ENCODE peak calls at places on chromosomes 16 and 17, in five cellular contexts. O is astrocyte of the spinal cord, L is A549, T is left ventricle myocardium inferior, D is LNCaP clone FGC. W is an unnamed sample.

GRCh38 chr16:71807905-71808592 is 585 bp downstream of the AP1G1 start:
- DNase-seq in O (peak), D (no peak), L (peak), T (peak), W (peak)

GRCh38 chr16:17420821-17421220 is 49.9 kb downstream of the XYLT1 start:
- DNase-seq in D (no peak), L (no peak), O (peak), T (no peak), W (no peak)

GRCh38 chr17:82666931-82667667 is 18.9 kb upstream of the WDR45B start:
- DNase-seq in O (no peak), D (no peak), L (no peak), T (no peak), W (no peak)

GRCh38 chr16:30065943-30066881 is 652 bp downstream of the ALDOA start:
- DNase-seq in D (no peak), T (no peak), L (no peak), O (no peak), W (peak)

GRCh38 chr16:54772400-54772799 is 158.3 kb upstream of the IRX5 start:
- DNase-seq in O (no peak), D (no peak), T (no peak), L (no peak), W (no peak)

GRCh38 chr17:46726106-46726670 is 92.3 kb downstream of the WNT3 start:
- DNase-seq in D (no peak), L (no peak), O (no peak), T (no peak), W (peak)

GRCh38 chr16:80824623-80825364 is 20.4 kb upstream of the CDYL2 start:
- DNase-seq in O (peak), T (no peak), L (peak), D (peak), W (peak)

GRCh38 chr17:76707985-76708807 is 2.6 kb downstream of the MXRA7 start:
- DNase-seq in O (peak), L (no peak), T (peak), D (no peak), W (peak)

GRCh38 chr17:39306028-39306427 is 80.3 kb upstream of the STAC2 start:
- DNase-seq in L (no peak), T (no peak), O (no peak), D (no peak), W (no peak)

GRCh38 chr17:19520641-19521040 is 13.0 kb upstream of the SLC47A1 start:
- DNase-seq in O (no peak), D (no peak), T (no peak), L (no peak), W (no peak)

GRCh38 chr16:74448990-74449389 is 27.7 kb upstream of the CLEC18B start:
- DNase-seq in L (peak), D (no peak), T (peak), O (peak), W (peak)

GRCh38 chr17:59167571-59168001 is 12.0 kb downstream of the PRR11 start:
- DNase-seq in D (no peak), O (peak), L (no peak), T (no peak), W (peak)

GRCh38 chr16:47523342-47524006 is 62.3 kb downstream of the PHKB start:
- DNase-seq in T (no peak), D (no peak), O (no peak), L (no peak), W (no peak)

GRCh38 chr17:10614536-10615155 is 42.5 kb downstream of the MYH3 start:
- DNase-seq in O (peak), T (no peak), D (no peak), L (peak), W (peak)

GRCh38 chr17:73899839-73900238 is 255.6 kb upstream of the SDK2 start:
- DNase-seq in D (no peak), L (no peak), T (no peak), O (no peak), W (no peak)

GRCh38 chr16:29745126-29745852 is 501 bp downstream of the C16orf54 start:
- DNase-seq in O (no peak), D (no peak), T (peak), L (no peak), W (no peak)

GRCh38 chr17:5019475-5019956 is 15.7 kb downstream of the SLC52A1 start:
- DNase-seq in T (no peak), L (peak), D (no peak), O (no peak), W (peak)

GRCh38 chr17:14125518-14126125 is 56.3 kb downstream of the COX10 start:
- DNase-seq in L (no peak), D (no peak), T (no peak), O (peak), W (no peak)
- TF ChIP-seq CTCF in L (no peak), D (no peak), T (no peak), O (no peak), W (no peak)

DNA sequence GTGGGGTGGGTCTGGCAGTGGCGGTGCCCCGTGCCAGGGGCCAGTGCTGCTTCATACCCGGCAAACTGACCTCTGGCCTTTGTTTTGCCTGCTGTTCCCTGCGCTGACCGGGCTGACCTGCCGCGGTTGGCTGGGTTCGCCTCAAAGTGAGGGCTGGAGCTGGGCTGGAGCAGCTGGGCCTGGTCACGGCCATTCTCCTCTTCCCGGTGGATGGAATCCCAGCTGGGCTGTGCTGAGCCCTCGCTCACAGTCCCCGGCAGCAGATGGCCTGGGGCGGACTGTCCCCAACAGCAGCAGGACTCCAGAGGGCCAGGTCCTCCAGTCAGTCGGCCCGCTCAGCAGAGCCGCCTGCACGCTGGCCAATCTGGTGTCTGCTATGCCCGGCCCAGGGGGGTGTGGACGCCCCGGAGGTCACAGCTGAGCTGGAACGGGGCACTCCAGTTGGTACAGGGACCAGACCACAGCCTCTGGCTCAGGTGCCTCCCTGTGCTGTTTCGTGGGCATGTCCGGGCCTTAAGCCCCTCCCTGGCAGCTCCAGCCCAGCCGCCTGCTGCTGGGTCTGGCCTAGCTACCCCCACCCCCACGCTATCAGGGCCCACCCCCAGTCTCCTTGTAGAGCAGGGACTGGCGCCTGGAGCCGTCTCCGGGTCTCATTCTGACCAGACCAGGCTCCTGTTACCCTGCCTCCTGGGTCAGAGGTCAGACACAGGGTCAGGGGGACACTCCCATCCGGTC is 1.3 kb upstream of the WFIKKN1 start:
- DNase-seq in O (no peak), D (no peak), T (no peak), L (no peak), W (no peak)
- H3K4me3 ChIP-seq in O (no peak), D (no peak), T (no peak), L (no peak), W (no peak)

GRCh38 chr17:17711708-17712141 is 30.5 kb downstream of the RAI1 start:
- DNase-seq in O (no peak), D (no peak), L (no peak), T (no peak), W (no peak)
- TF ChIP-seq CTCF in O (no peak), D (no peak), L (no peak), T (no peak), W (no peak)

DNA sequence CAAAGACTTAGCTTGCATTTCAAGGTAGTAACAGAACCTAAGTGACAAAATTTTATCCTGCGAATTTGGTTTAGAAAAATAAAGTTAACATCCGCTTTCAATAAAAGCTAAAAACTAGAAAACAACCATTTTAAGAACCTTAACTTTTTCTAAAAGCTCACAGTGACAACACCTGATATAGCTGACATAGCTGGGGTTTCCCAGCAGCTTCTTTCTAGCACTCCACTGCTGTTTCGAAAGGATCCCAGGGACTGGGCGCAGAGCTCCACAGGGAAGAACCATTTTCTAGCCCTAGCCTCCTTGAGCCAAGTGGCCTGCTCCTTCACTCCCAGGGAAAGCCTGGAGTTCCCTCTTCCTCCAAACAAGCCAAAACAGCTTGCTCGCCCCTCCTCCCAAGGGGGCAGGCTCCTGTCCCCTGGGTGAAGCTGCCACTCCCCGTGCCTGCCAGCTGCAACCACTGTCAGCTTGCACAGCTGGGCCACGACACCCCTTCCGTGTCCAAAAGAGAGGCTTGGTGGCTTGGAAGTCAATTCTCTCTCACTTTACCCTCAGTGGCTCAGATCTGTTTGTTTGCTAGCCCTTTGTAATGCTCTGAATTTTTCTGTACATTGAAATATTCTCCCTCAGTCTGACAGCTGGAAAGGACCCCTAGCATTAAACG is 59.8 kb downstream of the CYTH1 start:
- DNase-seq in T (peak), L (no peak), O (no peak), D (no peak), W (no peak)
- H3K4me3 ChIP-seq in T (peak), L (no peak), O (no peak), D (no peak), W (no peak)

GRCh38 chr17:16019347-16019746 is 19.7 kb downstream of the TTC19 start:
- DNase-seq in O (no peak), D (no peak), L (no peak), T (no peak), W (no peak)

DNA sequence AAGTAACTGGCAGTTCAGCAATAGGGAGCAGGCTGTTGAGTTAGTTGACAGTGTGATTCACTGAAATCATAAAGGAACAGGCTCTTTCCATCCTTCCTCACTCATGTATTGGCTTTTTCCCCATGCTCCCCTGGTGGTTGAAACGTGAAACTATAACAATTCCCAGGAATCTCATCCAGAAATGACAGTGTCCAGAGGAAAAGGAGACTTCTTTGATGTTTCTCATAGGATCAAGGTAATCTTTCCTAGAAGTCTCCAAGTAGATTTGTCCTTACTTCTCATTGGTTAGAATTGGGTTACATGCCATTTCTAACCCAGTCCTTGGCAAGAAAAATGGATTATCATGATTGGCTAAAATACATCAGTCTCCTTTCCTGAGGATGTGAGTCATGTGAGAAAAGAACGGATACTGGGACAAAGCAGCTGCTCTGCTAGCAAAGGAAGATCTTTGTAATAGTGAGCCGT is 14.4 kb downstream of the TTC19 start:
- DNase-seq in L (peak), O (peak), D (no peak), T (no peak), W (peak)
- TF ChIP-seq CTCF in L (peak), O (peak), D (peak), T (peak), W (peak)

DNA sequence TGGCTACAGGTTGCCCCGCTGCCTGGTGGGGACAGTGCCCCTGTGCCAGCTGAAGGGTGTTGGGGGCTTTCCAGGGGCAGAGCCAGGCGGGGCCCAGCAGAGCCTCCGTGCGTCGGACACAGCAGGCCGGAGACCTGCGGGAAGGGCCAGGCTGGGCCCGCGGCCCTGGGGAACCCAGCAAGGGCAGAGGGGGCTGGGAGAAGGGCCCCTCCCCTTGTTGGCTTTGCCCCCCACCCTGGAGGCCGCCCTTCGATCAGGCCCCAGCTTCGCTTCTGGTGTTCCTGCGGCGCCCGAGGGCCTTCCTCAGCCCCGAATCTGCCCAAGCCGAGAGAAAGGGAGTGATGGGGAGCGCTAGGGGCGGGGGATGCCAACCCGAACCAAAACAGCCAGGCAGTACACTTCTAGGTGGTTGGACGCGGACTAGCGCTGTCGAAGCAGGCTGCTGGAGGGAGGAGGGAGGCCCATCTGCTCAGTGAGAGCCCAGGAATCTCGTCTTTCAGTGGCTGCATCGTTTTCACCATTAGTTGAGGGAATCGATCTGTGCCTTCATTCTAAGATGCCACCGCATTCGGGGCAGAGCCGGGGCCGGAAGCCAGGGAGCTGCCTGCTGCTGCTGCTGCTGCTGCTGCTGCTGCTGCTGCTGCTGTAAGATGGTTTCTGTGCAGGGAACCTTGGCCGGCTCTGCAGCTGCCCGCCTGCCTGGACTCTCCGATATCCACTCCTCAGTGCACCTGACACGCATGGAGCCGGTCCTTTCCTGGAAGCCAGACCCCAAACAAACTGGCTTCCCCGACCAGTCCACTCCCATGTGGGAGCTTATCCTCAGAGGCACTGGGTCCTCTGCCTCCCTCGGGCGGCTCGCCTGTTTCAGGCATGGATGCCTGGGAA is 1.6 kb downstream of the JPH3 start:
- DNase-seq in D (no peak), T (no peak), L (no peak), O (no peak), W (no peak)
- H3K4me3 ChIP-seq in D (no peak), T (no peak), L (peak), O (no peak), W (no peak)

GRCh38 chr17:67944035-67944434 is 52.2 kb downstream of the C17orf58 start:
- DNase-seq in D (no peak), O (no peak), L (no peak), T (no peak), W (no peak)

GRCh38 chr17:67947325-67947813 is 48.9 kb downstream of the C17orf58 start:
- DNase-seq in O (no peak), D (no peak), T (no peak), L (no peak), W (no peak)

DNA sequence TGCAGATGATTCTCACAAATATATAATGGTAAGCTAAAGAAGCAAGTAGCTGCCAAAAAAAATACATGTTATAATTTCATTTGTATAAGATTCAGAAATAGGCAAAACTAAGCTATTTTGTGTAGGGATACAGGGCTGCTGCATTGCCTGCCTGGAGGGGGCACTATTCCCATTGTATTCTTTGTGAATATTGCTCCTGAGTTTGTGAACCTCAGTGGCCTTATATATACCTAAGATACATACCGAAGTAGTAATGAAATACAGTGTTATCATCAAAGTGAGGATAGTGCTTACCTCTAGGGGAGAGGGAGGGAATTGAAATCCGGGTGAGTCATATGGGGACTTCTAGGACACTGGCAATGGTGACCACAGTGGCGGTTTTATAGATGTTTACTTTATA is 53.5 kb downstream of the C17orf58 start:
- DNase-seq in O (no peak), L (peak), T (no peak), D (no peak), W (peak)
- TF ChIP-seq CTCF in O (peak), L (peak), T (peak), D (peak), W (peak)